ENCODE peak calls at places on chromosomes 12 and 14, in ten cellular contexts. One of them, this sample, is unnamed.

GRCh38 chr14:49424436-49425331 is 161.5 kb downstream of the RPS29 start:
- DNase-seq in K562: no peak
- DNase-seq in cardiac fibroblast: peak
- DNase-seq in AG10803: no peak
- DNase-seq in H9: no peak
- DNase-seq in left ventricle myocardium inferior: no peak
- DNase-seq in neural crest cell: no peak
- DNase-seq in fibroblast of the aortic adventitia: no peak
- DNase-seq in HFFc6: no peak
- DNase-seq in tibial artery: no peak
- DNase-seq in this sample: no peak

GRCh38 chr14:67733609-67734008 is 31.9 kb downstream of the RDH12 start:
- DNase-seq in K562: no peak
- DNase-seq in left ventricle myocardium inferior: no peak
- DNase-seq in AG10803: no peak
- DNase-seq in H9: no peak
- DNase-seq in tibial artery: no peak
- DNase-seq in cardiac fibroblast: no peak
- DNase-seq in fibroblast of the aortic adventitia: no peak
- DNase-seq in HFFc6: no peak
- DNase-seq in neural crest cell: no peak
- DNase-seq in this sample: no peak

GRCh38 chr14:90426663-90427062 is 29.8 kb downstream of the CALM1 start:
- DNase-seq in left ventricle myocardium inferior: peak
- DNase-seq in K562: no peak
- DNase-seq in HFFc6: no peak
- DNase-seq in H9: no peak
- DNase-seq in neural crest cell: no peak
- DNase-seq in AG10803: no peak
- DNase-seq in cardiac fibroblast: peak
- DNase-seq in tibial artery: no peak
- DNase-seq in fibroblast of the aortic adventitia: peak
- DNase-seq in this sample: no peak

GRCh38 chr12:66744956-66745383 is 66.1 kb upstream of the GRIP1 start:
- DNase-seq in K562: no peak
- DNase-seq in cardiac fibroblast: no peak
- DNase-seq in left ventricle myocardium inferior: no peak
- DNase-seq in neural crest cell: no peak
- DNase-seq in HFFc6: no peak
- DNase-seq in H9: no peak
- DNase-seq in tibial artery: no peak
- DNase-seq in AG10803: no peak
- DNase-seq in fibroblast of the aortic adventitia: no peak
- DNase-seq in this sample: no peak

GRCh38 chr12:86712425-86712843 is 456.2 kb upstream of the MGAT4C start:
- DNase-seq in HFFc6: peak
- DNase-seq in K562: no peak
- DNase-seq in fibroblast of the aortic adventitia: peak
- DNase-seq in neural crest cell: no peak
- DNase-seq in H9: no peak
- DNase-seq in left ventricle myocardium inferior: no peak
- DNase-seq in cardiac fibroblast: peak
- DNase-seq in tibial artery: no peak
- DNase-seq in AG10803: peak
- DNase-seq in this sample: no peak

GRCh38 chr12:25926536-25926935 is 31.9 kb upstream of the RASSF8 start:
- DNase-seq in fibroblast of the aortic adventitia: no peak
- DNase-seq in K562: no peak
- DNase-seq in AG10803: no peak
- DNase-seq in H9: no peak
- DNase-seq in tibial artery: no peak
- DNase-seq in left ventricle myocardium inferior: no peak
- DNase-seq in cardiac fibroblast: no peak
- DNase-seq in neural crest cell: no peak
- DNase-seq in HFFc6: no peak
- DNase-seq in this sample: no peak

GRCh38 chr14:45947785-45948184 is 694.8 kb upstream of the MIS18BP1 start:
- DNase-seq in H9: no peak
- DNase-seq in HFFc6: no peak
- DNase-seq in cardiac fibroblast: no peak
- DNase-seq in neural crest cell: no peak
- DNase-seq in fibroblast of the aortic adventitia: no peak
- DNase-seq in tibial artery: no peak
- DNase-seq in left ventricle myocardium inferior: no peak
- DNase-seq in K562: no peak
- DNase-seq in AG10803: no peak
- DNase-seq in this sample: no peak

GRCh38 chr14:86533834-86534233 is 1003.9 kb downstream of the FLRT2 start:
- DNase-seq in fibroblast of the aortic adventitia: no peak
- DNase-seq in HFFc6: no peak
- DNase-seq in K562: no peak
- DNase-seq in tibial artery: no peak
- DNase-seq in neural crest cell: no peak
- DNase-seq in H9: no peak
- DNase-seq in cardiac fibroblast: no peak
- DNase-seq in AG10803: no peak
- DNase-seq in left ventricle myocardium inferior: no peak
- DNase-seq in this sample: no peak

GRCh38 chr12:94080684-94081009 is 67.7 kb upstream of the PLXNC1 start:
- DNase-seq in HFFc6: no peak
- DNase-seq in left ventricle myocardium inferior: no peak
- DNase-seq in neural crest cell: no peak
- DNase-seq in AG10803: no peak
- DNase-seq in K562: no peak
- DNase-seq in cardiac fibroblast: no peak
- DNase-seq in tibial artery: no peak
- DNase-seq in fibroblast of the aortic adventitia: no peak
- DNase-seq in H9: no peak
- DNase-seq in this sample: no peak

GRCh38 chr12:75641031-75641780 is 129.8 kb upstream of the KRR1 start:
- DNase-seq in H9: no peak
- DNase-seq in HFFc6: peak
- DNase-seq in fibroblast of the aortic adventitia: peak
- DNase-seq in left ventricle myocardium inferior: no peak
- DNase-seq in AG10803: peak
- DNase-seq in neural crest cell: no peak
- DNase-seq in tibial artery: no peak
- DNase-seq in cardiac fibroblast: peak
- DNase-seq in K562: peak
- DNase-seq in this sample: no peak

GRCh38 chr12:132020292-132020691 is 70.5 kb downstream of the EP400 start:
- DNase-seq in cardiac fibroblast: no peak
- DNase-seq in K562: no peak
- DNase-seq in HFFc6: no peak
- DNase-seq in neural crest cell: no peak
- DNase-seq in AG10803: no peak
- DNase-seq in left ventricle myocardium inferior: no peak
- DNase-seq in tibial artery: no peak
- DNase-seq in fibroblast of the aortic adventitia: no peak
- DNase-seq in H9: no peak
- DNase-seq in this sample: no peak

GRCh38 chr12:68481181-68481941 is 129.3 kb upstream of the RAP1B start:
- DNase-seq in neural crest cell: no peak
- DNase-seq in HFFc6: no peak
- DNase-seq in K562: no peak
- DNase-seq in fibroblast of the aortic adventitia: no peak
- DNase-seq in H9: no peak
- DNase-seq in cardiac fibroblast: peak
- DNase-seq in left ventricle myocardium inferior: no peak
- DNase-seq in AG10803: peak
- DNase-seq in tibial artery: no peak
- DNase-seq in this sample: no peak

GRCh38 chr12:28415755-28416154 is 225.5 kb downstream of the CCDC91 start:
- DNase-seq in left ventricle myocardium inferior: no peak
- DNase-seq in neural crest cell: no peak
- DNase-seq in H9: no peak
- DNase-seq in tibial artery: no peak
- DNase-seq in AG10803: peak
- DNase-seq in cardiac fibroblast: peak
- DNase-seq in HFFc6: peak
- DNase-seq in K562: peak
- DNase-seq in fibroblast of the aortic adventitia: peak
- DNase-seq in this sample: no peak

GRCh38 chr14:88895116-88895515 is 70.7 kb downstream of the TTC8 start:
- DNase-seq in AG10803: peak
- DNase-seq in fibroblast of the aortic adventitia: peak
- DNase-seq in cardiac fibroblast: peak
- DNase-seq in tibial artery: no peak
- DNase-seq in K562: no peak
- DNase-seq in neural crest cell: no peak
- DNase-seq in left ventricle myocardium inferior: no peak
- DNase-seq in H9: no peak
- DNase-seq in HFFc6: peak
- DNase-seq in this sample: no peak

GRCh38 chr12:111753144-111753881 is 13.4 kb upstream of the ALDH2 start:
- DNase-seq in AG10803: peak
- DNase-seq in HFFc6: no peak
- DNase-seq in cardiac fibroblast: peak
- DNase-seq in H9: peak
- DNase-seq in left ventricle myocardium inferior: peak
- DNase-seq in K562: peak
- DNase-seq in fibroblast of the aortic adventitia: peak
- DNase-seq in neural crest cell: peak
- DNase-seq in tibial artery: peak
- DNase-seq in this sample: peak

GRCh38 chr14:54698501-54698900 is 131.6 kb downstream of the SAMD4A start:
- DNase-seq in tibial artery: no peak
- DNase-seq in neural crest cell: no peak
- DNase-seq in HFFc6: no peak
- DNase-seq in left ventricle myocardium inferior: no peak
- DNase-seq in AG10803: no peak
- DNase-seq in fibroblast of the aortic adventitia: no peak
- DNase-seq in H9: no peak
- DNase-seq in K562: no peak
- DNase-seq in cardiac fibroblast: no peak
- DNase-seq in this sample: no peak

DNA sequence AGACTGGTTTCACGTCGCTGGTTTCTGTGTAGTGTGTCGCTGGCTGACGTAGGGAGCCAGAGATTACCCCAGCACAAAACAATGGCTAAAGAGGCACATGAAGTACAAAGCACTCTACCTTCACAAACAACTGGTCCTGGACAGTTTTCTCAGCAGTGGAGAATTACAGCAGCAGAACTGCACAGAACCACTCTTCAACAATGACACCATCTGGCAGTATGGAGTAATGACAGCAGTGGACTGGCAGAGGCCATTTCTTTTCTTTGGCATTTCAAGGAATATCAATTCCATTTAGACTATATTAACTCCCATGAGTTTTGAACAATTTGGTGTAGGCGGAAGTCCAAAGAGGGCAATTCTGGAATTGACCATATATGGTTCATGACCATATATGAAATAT is 1074.1 kb downstream of the AACS start:
- DNase-seq in left ventricle myocardium inferior: no peak
- DNase-seq in fibroblast of the aortic adventitia: no peak
- DNase-seq in H9: no peak
- DNase-seq in HFFc6: no peak
- DNase-seq in cardiac fibroblast: no peak
- DNase-seq in tibial artery: no peak
- DNase-seq in K562: no peak
- DNase-seq in neural crest cell: no peak
- DNase-seq in AG10803: no peak
- DNase-seq in this sample: no peak
- TF ChIP-seq CTCF in left ventricle myocardium inferior: no peak
- TF ChIP-seq CTCF in fibroblast of the aortic adventitia: peak
- TF ChIP-seq CTCF in H9: peak
- TF ChIP-seq CTCF in HFFc6: peak
- TF ChIP-seq CTCF in cardiac fibroblast: peak
- TF ChIP-seq CTCF in tibial artery: no peak
- TF ChIP-seq CTCF in K562: no peak
- TF ChIP-seq CTCF in neural crest cell: peak
- TF ChIP-seq CTCF in AG10803: no peak
- TF ChIP-seq CTCF in this sample: peak

GRCh38 chr12:96902076-96902475 is 5.0 kb upstream of the NEDD1 start:
- DNase-seq in tibial artery: no peak
- DNase-seq in neural crest cell: no peak
- DNase-seq in HFFc6: no peak
- DNase-seq in H9: no peak
- DNase-seq in fibroblast of the aortic adventitia: no peak
- DNase-seq in cardiac fibroblast: peak
- DNase-seq in left ventricle myocardium inferior: no peak
- DNase-seq in K562: no peak
- DNase-seq in AG10803: no peak
- DNase-seq in this sample: no peak
- TF ChIP-seq CTCF in tibial artery: no peak
- TF ChIP-seq CTCF in neural crest cell: peak
- TF ChIP-seq CTCF in HFFc6: peak
- TF ChIP-seq CTCF in H9: no peak
- TF ChIP-seq CTCF in fibroblast of the aortic adventitia: no peak
- TF ChIP-seq CTCF in cardiac fibroblast: no peak
- TF ChIP-seq CTCF in left ventricle myocardium inferior: no peak
- TF ChIP-seq CTCF in K562: peak
- TF ChIP-seq CTCF in AG10803: no peak
- TF ChIP-seq CTCF in this sample: no peak

GRCh38 chr12:53866727-53867126 is 71.9 kb upstream of the HOXC13 start:
- DNase-seq in fibroblast of the aortic adventitia: no peak
- DNase-seq in neural crest cell: no peak
- DNase-seq in HFFc6: no peak
- DNase-seq in H9: no peak
- DNase-seq in AG10803: no peak
- DNase-seq in left ventricle myocardium inferior: no peak
- DNase-seq in tibial artery: no peak
- DNase-seq in cardiac fibroblast: no peak
- DNase-seq in K562: no peak
- DNase-seq in this sample: no peak
- TF ChIP-seq CTCF in fibroblast of the aortic adventitia: no peak
- TF ChIP-seq CTCF in neural crest cell: no peak
- TF ChIP-seq CTCF in HFFc6: no peak
- TF ChIP-seq CTCF in H9: no peak
- TF ChIP-seq CTCF in AG10803: no peak
- TF ChIP-seq CTCF in left ventricle myocardium inferior: no peak
- TF ChIP-seq CTCF in tibial artery: no peak
- TF ChIP-seq CTCF in cardiac fibroblast: no peak
- TF ChIP-seq CTCF in K562: no peak
- TF ChIP-seq CTCF in this sample: no peak

DNA sequence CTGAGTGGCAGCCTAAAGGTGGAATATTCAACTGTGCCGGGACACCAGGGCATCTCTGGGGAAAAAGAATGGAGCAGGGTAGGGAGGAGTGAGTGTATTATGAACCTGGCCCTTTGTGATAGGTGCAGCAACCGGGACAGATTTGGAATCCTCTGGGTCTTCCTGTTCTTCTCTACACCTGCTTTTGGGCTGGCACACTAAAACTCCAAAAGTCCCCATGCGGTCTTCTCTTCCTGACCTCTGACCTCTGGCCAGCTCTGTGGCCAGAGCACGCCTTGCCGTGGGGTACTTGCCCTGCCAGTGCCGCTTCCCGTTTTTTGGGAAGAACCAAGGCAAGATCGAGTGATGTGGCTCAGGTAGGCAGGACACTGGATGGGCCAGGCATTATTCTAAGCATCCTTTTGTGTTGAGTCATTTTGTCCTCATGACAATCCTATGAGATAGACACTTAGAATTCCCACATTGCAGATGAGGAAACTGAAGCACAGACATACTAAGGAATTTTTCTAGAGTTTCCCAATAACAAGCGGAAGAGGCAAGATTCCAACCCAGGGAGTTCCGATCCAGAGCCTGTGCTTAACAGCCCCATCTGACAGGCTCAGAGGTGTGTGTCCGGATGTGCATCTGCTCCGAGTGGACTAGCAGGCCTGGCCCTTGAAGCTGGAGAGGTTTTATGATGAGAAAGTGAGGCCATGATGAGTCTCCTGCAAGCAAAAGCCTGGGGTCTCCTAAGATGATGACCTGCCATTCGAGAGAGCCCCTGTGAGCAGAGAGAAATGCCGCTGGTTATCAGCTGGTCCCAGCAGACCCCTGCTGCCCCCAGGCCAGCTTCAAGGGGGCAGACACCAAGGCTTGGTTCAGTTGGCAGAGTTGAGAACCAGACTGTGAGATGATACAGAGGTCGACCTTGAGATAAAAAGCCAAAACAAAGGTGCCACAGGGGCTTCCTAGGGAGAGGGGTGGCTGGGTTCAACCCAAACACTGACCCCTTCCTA is 67.9 kb upstream of the ESRRB start:
- DNase-seq in left ventricle myocardium inferior: no peak
- DNase-seq in HFFc6: no peak
- DNase-seq in tibial artery: no peak
- DNase-seq in fibroblast of the aortic adventitia: no peak
- DNase-seq in K562: no peak
- DNase-seq in AG10803: no peak
- DNase-seq in H9: no peak
- DNase-seq in neural crest cell: no peak
- DNase-seq in cardiac fibroblast: no peak
- DNase-seq in this sample: no peak
- TF ChIP-seq CTCF in left ventricle myocardium inferior: no peak
- TF ChIP-seq CTCF in HFFc6: no peak
- TF ChIP-seq CTCF in tibial artery: no peak
- TF ChIP-seq CTCF in fibroblast of the aortic adventitia: no peak
- TF ChIP-seq CTCF in K562: no peak
- TF ChIP-seq CTCF in AG10803: no peak
- TF ChIP-seq CTCF in H9: no peak
- TF ChIP-seq CTCF in neural crest cell: no peak
- TF ChIP-seq CTCF in cardiac fibroblast: no peak
- TF ChIP-seq CTCF in this sample: no peak